ENCODE peak calls at places on chromosomes 4 and X, in eight cellular contexts. A is ovary, K is stomach, B is endothelial cell of umbilical vein, I is upper lobe of left lung, M is transverse colon, T is uterus, L is K562. J is an unnamed sample. For H3K9me3, the result is how much of the 10 kb centered on the place peaks cover.

GRCh38 chrX:97126020-97126419 is 242.3 kb downstream of the RPA4 start:
- DNase-seq in I (no peak), K (no peak), T (no peak), B (no peak), A (no peak), L (no peak), M (no peak), J (no peak)

GRCh38 chr4:101763576-101763975 is 27.0 kb upstream of the BANK1 start:
- DNase-seq in A (no peak), B (no peak), M (no peak), L (no peak), K (no peak), T (no peak), I (no peak), J (no peak)

GRCh38 chr4:6957148-6957520 is 47.5 kb downstream of the TBC1D14 start:
- DNase-seq in L (no peak), B (no peak), A (no peak), K (peak), M (no peak), I (no peak), T (no peak), J (no peak)

GRCh38 chr4:7699040-7699439 is 240.6 kb downstream of the AFAP1 start:
- DNase-seq in T (peak), B (no peak), I (no peak), A (peak), K (no peak), M (no peak), L (no peak), J (peak)

GRCh38 chr4:127732623-127733199 is 2.5 kb downstream of the SLC25A31 start:
- DNase-seq in M (no peak), T (no peak), B (peak), I (no peak), K (no peak), A (no peak), L (peak), J (no peak)

GRCh38 chrX:153060095-153060445 is 3.8 kb downstream of the PNMA3 start:
- DNase-seq in I (no peak), T (no peak), K (no peak), B (no peak), A (no peak), M (no peak), L (no peak), J (no peak)

GRCh38 chrX:123263246-123263757 is 79.2 kb downstream of the GRIA3 start:
- DNase-seq in M (no peak), I (no peak), A (no peak), B (no peak), L (no peak), K (no peak), T (no peak), J (no peak)

GRCh38 chr4:128347175-128347868 is 59.7 kb upstream of the PGRMC2 start:
- DNase-seq in B (no peak), M (no peak), K (peak), A (no peak), L (peak), T (no peak), I (no peak), J (peak)

GRCh38 chr4:41323706-41324105 is 67.0 kb downstream of the UCHL1 start:
- DNase-seq in K (no peak), T (no peak), A (no peak), M (no peak), B (peak), I (no peak), L (no peak), J (no peak)

GRCh38 chr4:110854021-110854678 is 231.3 kb upstream of the PITX2 start:
- DNase-seq in K (no peak), T (no peak), L (no peak), M (peak), B (peak), A (no peak), I (no peak), J (no peak)

GRCh38 chr4:188109157-188109755 is at the start of gene TRIML2:
- DNase-seq in K (no peak), A (no peak), B (no peak), L (no peak), M (no peak), T (no peak), I (no peak), J (no peak)

GRCh38 chr4:76326515-76326914 is 20.0 kb downstream of the STBD1 start:
- DNase-seq in B (no peak), M (no peak), L (no peak), K (no peak), T (no peak), I (no peak), A (no peak), J (no peak)

GRCh38 chr4:162610116-162610515 is 446.3 kb upstream of the FSTL5 start:
- DNase-seq in K (no peak), M (no peak), B (no peak), L (no peak), A (no peak), T (no peak), I (no peak), J (no peak)

GRCh38 chr4:63589796-63590195 is 819.5 kb downstream of the TECRL start:
- DNase-seq in T (no peak), M (no peak), B (no peak), A (no peak), I (no peak), K (no peak), L (no peak), J (no peak)

GRCh38 chr4:74418063-74418670 is 26.8 kb upstream of the AREG start:
- DNase-seq in B (peak), I (no peak), T (no peak), K (no peak), A (no peak), L (no peak), M (no peak), J (no peak)

GRCh38 chr4:121451310-121451709 is 70.5 kb upstream of the QRFPR start:
- DNase-seq in I (no peak), L (no peak), A (no peak), T (no peak), K (no peak), M (no peak), B (no peak), J (no peak)

GRCh38 chrX:54447461-54447860 is 7.3 kb downstream of the TSR2 start:
- DNase-seq in L (no peak), I (no peak), T (no peak), K (no peak), A (no peak), B (no peak), M (no peak), J (no peak)

GRCh38 chr4:156261230-156261629 is 307.6 kb upstream of the CTSO start:
- DNase-seq in L (no peak), B (no peak), M (no peak), I (no peak), A (no peak), T (no peak), K (no peak), J (no peak)

DNA sequence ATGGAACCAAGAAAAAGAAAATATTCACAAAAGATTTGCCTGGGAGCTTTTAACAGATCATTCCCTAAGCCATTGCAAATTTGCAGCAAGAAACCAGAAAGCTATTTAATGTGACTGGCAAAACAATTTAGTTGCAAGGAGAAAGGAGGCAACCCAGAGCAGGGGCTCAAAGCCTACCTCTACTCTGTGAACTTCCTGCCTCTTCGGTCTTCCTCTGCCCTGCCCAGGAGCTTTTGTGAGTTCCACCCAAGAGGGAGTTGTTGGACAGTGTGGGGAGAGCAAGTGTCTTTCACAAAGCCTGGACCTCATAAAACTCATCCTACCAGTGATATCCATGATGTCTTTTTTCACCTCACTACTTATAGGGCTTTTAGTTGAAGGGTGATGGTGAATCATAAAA is 107.4 kb downstream of the AFF1 start:
- DNase-seq in I (no peak), T (no peak), M (no peak), K (no peak), L (no peak), A (no peak), B (no peak), J (no peak)
- H3K27ac ChIP-seq in I (peak), T (peak), M (peak), K (no peak), L (no peak), A (no peak), B (no peak), J (no peak)

DNA sequence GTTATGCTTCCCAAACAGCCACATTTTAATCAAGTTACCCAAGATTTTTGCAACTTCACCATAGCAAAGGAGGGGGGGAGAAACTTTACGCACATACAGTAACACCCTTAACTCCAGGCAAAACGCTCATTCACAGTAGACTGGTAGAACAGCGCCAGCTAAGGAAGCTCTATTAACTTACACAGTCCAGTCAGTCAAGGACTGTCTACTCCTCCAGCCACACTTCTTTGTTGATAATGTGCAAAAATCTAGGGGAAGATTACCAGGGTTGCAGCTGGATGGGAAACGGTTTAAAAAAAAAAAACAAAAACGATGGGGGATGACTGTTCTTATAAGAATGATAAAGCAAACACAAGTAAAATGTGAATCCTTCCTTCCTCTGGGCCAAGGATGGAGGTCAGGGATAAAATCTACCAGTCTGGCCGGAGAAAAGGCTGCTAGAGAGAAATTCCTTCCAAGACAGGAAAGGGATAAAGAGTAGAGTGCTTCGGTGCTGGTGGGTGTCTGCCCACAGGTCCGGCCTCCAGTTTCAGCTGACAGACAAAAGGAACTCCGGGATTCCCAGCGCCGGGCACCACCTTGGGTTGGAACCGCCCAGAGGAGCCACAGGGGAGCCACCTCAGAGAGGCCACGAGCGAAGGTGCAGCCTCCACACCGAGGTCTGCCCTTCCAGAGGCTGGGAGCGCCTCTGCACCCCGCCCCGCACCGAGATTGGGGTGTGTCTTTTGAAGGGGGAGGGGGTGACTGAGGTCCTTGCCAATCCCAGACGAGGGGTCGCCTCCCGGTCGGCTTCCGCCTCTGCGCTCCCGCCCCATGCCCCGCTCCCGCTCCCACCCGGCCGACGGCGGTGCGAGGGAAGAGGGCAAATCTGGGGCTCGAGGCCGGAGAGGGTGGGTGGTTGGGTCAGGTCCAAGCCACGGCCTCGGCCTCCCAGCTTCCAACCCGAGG is 789 bp downstream of the ANKRD50 start:
- DNase-seq in M (peak), A (no peak), L (peak), K (peak), T (no peak), I (peak), B (peak), J (peak)
- TF ChIP-seq POLR2A in M (peak), A (no peak), L (no peak), K (no peak), T (peak), I (peak), B (peak), J (no peak)

DNA sequence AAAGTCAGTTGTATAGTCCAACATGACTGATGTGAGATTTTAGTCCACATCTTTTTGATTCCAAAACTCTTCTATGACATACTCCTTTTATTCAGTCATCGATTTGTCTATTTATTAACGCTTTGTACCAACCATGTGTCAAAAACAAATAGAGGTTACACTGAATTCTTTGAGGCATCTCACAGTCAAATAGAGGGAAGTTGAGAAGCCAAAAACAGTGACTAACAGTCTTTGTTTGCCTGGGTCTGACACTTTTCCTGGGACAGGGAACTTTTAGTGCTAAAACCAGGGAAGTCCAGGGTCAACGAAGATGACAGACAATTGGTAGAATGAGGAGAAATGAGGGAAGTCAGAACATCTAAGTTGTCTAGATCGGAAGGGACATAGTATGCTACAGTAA is 169.9 kb upstream of the HS3ST1 start:
- DNase-seq in I (no peak), L (no peak), M (no peak), A (no peak), T (no peak), K (no peak), B (no peak), J (no peak)
- H3K9me3 ChIP-seq in I (under half), L (under half), M (under half), A (under half), T (under half), K (under half), B (under half), J (under half)

DNA sequence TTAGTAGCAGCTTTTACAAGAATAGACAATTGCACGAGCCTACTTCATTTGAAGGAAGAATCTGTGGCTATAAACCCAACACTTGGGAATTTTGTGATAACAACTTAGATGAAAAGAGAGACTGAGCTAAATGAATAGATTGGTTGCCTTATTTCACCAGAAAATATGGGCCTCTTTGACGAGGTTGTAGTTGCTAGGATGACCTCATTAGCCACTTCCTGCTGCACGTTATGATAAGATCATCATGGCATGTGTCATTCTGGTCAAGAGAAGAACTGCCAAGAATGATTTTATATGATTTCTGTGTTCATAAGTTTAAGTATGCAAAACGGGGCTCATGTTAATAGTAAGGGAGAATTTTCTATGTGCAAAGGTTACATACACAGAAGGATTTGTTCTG is 321.9 kb upstream of the GIMD1 start:
- DNase-seq in M (no peak), T (no peak), K (no peak), L (no peak), B (peak), A (no peak), I (no peak), J (no peak)
- H3K27ac ChIP-seq in M (no peak), T (no peak), K (no peak), L (no peak), B (peak), A (no peak), I (no peak), J (no peak)

DNA sequence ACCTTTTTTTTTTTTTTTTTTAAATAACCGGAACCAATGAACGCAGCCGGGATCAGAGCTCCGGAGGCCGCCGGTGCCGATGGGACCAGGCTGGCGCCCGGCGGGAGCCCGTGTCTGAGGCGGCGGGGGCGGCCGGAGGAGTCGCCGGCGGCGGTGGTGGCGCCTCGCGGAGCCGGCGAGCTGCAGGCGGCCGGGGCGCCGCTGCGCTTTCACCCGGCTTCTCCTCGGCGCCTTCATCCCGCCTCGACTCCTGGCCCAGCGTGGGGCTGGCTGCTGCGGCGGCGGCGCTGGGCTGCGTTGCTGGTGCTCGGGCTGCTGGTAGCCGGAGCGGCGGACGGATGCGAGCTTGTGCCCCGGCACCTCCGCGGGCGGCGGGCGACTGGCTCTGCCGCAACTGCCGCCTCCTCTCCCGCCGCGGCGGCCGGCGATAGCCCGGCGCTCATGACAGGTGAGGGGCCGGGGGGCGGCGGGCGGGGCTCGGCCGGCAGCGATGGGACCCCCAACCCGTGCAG is 337 bp downstream of the STIM2 start:
- DNase-seq in K (peak), T (peak), L (no peak), I (peak), B (no peak), A (peak), M (peak), J (peak)
- TF ChIP-seq POLR2A in K (no peak), T (no peak), L (no peak), I (no peak), B (no peak), A (no peak), M (no peak), J (no peak)